ENCODE peak calls at places on chromosome 16, in nine cellular contexts. Q is ovary, S is AG04450, R is coronary artery, V is brain microvascular endothelial cell, J is fibroblast of lung, B is mammary epithelial cell, I is SJSA1, K is BJ. H is an unnamed sample.

GRCh38 chr16:66357523-66357928 is 9.0 kb upstream of the CDH5 start:
- DNase-seq in Q (peak), S (peak), R (no peak), V (peak), J (peak), B (peak), I (peak), K (peak), H (no peak)

GRCh38 chr16:18050234-18050633 is 286.3 kb downstream of the NPIPA8 start:
- DNase-seq in Q (no peak), S (no peak), R (no peak), V (no peak), J (no peak), B (no peak), I (no peak), K (no peak), H (no peak)

GRCh38 chr16:64375386-64375980 is 746.4 kb downstream of the CDH11 start:
- DNase-seq in Q (no peak), S (no peak), R (no peak), V (peak), J (peak), B (no peak), I (no peak), K (no peak), H (no peak)

GRCh38 chr16:17345043-17345442 is 125.7 kb downstream of the XYLT1 start:
- DNase-seq in Q (no peak), S (peak), R (no peak), V (no peak), J (peak), B (no peak), I (no peak), K (no peak), H (peak)

GRCh38 chr16:17272716-17273115 is 198.0 kb downstream of the XYLT1 start:
- DNase-seq in Q (no peak), S (no peak), R (no peak), V (no peak), J (no peak), B (no peak), I (no peak), K (no peak), H (no peak)

GRCh38 chr16:689175-689897 is 862 bp downstream of the WDR24 start:
- DNase-seq in Q (no peak), S (no peak), R (no peak), V (no peak), J (no peak), B (no peak), I (no peak), K (no peak), H (no peak)

GRCh38 chr16:56732832-56733231 is 2.9 kb downstream of the NUP93 start:
- DNase-seq in Q (no peak), S (no peak), R (no peak), V (no peak), J (no peak), B (peak), I (no peak), K (no peak), H (no peak)

GRCh38 chr16:81816351-81816750 is 37.3 kb downstream of the PLCG2 start:
- DNase-seq in Q (no peak), S (no peak), R (no peak), V (no peak), J (no peak), B (no peak), I (no peak), K (no peak), H (no peak)

GRCh38 chr16:53600076-53600475 is 97.1 kb upstream of the AKTIP start:
- DNase-seq in Q (no peak), S (no peak), R (no peak), V (no peak), J (no peak), B (no peak), I (no peak), K (peak), H (no peak)

GRCh38 chr16:18037051-18037450 is 299.5 kb downstream of the NPIPA8 start:
- DNase-seq in Q (no peak), S (no peak), R (no peak), V (no peak), J (no peak), B (no peak), I (no peak), K (no peak), H (no peak)

GRCh38 chr16:1279945-1280589 is 24.2 kb downstream of the TPSD1 start:
- DNase-seq in Q (no peak), S (no peak), R (no peak), V (no peak), J (no peak), B (no peak), I (peak), K (no peak), H (peak)

GRCh38 chr16:74279805-74280204 is 16.8 kb upstream of the PSMD7 start:
- DNase-seq in Q (no peak), S (no peak), R (no peak), V (no peak), J (no peak), B (no peak), I (no peak), K (no peak), H (no peak)

GRCh38 chr16:74279266-74279665 is 17.3 kb upstream of the PSMD7 start:
- DNase-seq in Q (no peak), S (no peak), R (no peak), V (no peak), J (no peak), B (no peak), I (no peak), K (no peak), H (no peak)

GRCh38 chr16:74271879-74272278 is 24.7 kb upstream of the PSMD7 start:
- DNase-seq in Q (no peak), S (no peak), R (no peak), V (peak), J (no peak), B (no peak), I (no peak), K (no peak), H (no peak)

GRCh38 chr16:74280448-74280847 is 16.2 kb upstream of the PSMD7 start:
- DNase-seq in Q (no peak), S (no peak), R (no peak), V (no peak), J (no peak), B (no peak), I (no peak), K (no peak), H (no peak)

GRCh38 chr16:74275031-74275636 is 21.5 kb upstream of the PSMD7 start:
- DNase-seq in Q (no peak), S (no peak), R (no peak), V (no peak), J (peak), B (no peak), I (no peak), K (no peak), H (no peak)
- H3K4me3 ChIP-seq in Q (no peak), S (no peak), R (no peak), V (no peak), J (no peak), B (no peak), I (no peak), K (no peak), H (no peak)

GRCh38 chr16:72999541-73000019 is 48.3 kb downstream of the ZFHX3 start:
- DNase-seq in Q (no peak), S (no peak), R (peak), V (no peak), J (no peak), B (peak), I (no peak), K (no peak), H (no peak)
- H3K4me3 ChIP-seq in Q (no peak), S (no peak), R (peak), V (no peak), J (no peak), B (no peak), I (no peak), K (no peak), H (no peak)

DNA sequence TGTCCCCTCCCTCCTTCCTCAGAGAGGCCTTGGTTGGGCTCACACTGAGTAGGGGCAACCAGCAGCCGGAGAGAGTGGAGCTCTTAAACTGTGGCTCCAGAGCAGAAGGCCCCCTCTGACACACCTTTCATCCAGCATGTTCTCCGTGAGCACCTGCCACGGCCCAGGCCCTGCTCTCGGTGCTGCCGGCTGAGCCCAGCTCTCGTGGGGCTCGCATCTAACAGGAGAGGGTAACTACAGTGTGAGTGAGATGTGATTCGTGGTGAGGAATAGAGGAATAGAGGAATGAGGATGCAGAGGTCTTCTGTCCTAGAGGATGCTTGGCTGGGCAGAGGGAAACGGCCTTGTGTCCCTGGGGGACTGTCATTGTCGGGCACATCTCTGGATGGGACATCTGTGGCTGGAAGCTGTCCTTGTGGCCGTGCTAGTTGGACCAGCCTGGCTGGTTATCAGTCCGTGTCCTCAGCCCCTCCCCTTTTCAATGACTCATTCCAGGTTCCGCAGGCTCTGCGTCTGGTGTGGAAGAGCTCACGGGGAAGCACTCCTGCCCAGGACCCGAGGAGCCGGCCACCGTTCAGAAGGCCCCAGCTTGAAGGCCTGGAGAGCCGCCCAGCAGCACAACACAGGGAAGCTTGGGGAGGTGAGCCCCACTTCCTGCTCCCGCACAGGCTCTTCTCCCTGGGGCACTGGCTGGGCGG is 11.9 kb upstream of the DNASE1 start:
- DNase-seq in Q (no peak), S (no peak), R (no peak), V (peak), J (peak), B (peak), I (peak), K (no peak), H (peak)
- H3K4me3 ChIP-seq in Q (no peak), S (no peak), R (no peak), V (no peak), J (no peak), B (no peak), I (no peak), K (no peak), H (no peak)

GRCh38 chr16:84821179-84821578 is 1.4 kb downstream of the CRISPLD2 start:
- DNase-seq in Q (no peak), S (no peak), R (no peak), V (no peak), J (no peak), B (no peak), I (no peak), K (no peak), H (no peak)

GRCh38 chr16:84820305-84820684 is 510 bp downstream of the CRISPLD2 start:
- DNase-seq in Q (no peak), S (no peak), R (no peak), V (no peak), J (no peak), B (no peak), I (no peak), K (no peak), H (no peak)

GRCh38 chr16:84820771-84821170 is 986 bp downstream of the CRISPLD2 start:
- DNase-seq in Q (no peak), S (no peak), R (no peak), V (no peak), J (no peak), B (no peak), I (no peak), K (no peak), H (no peak)

GRCh38 chr16:84818989-84819643 is 669 bp upstream of the CRISPLD2 start:
- DNase-seq in Q (no peak), S (no peak), R (no peak), V (no peak), J (no peak), B (no peak), I (no peak), K (no peak), H (no peak)

DNA sequence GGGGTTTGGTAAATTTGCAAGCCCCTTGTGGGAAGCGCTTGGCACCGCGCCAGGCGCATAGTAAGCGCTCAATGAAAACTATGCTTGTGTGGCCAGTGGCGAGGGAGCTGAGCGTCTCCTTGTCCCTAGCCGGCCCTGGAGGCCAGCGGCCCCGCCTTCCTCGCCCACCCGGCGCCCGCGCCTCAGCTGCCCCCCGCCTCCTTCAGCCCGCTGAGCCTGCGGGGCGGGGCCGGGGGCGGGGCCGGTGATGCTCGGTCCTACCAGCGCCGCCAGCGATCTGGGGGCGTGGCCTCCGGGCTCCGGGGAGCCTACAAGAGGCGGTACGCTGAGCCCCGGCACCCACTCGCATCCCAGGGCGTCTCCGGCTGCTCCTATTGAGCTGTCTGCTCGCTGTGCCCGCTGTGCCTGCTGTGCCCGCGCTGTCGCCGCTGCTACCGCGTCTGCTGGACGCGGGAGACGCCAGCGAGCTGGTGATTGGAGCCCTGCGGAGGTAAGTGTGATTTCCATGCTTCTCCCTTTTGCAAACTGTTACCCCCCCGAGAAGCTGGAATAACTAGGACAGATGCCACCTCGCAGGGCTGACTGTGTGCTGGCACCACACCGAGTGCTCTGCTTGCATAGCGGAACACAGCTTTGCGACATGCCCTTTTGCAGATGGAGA is at the start of gene CRISPLD2:
- DNase-seq in Q (peak), S (peak), R (peak), V (peak), J (peak), B (peak), I (peak), K (no peak), H (peak)
- H3K4me3 ChIP-seq in Q (peak), S (peak), R (peak), V (peak), J (peak), B (peak), I (peak), K (peak), H (peak)

GRCh38 chr16:30541502-30542329 is 7.1 kb upstream of the ZNF747 start:
- DNase-seq in Q (no peak), S (peak), R (no peak), V (peak), J (peak), B (no peak), I (no peak), K (no peak), H (no peak)
- H3K4me3 ChIP-seq in Q (no peak), S (no peak), R (no peak), V (no peak), J (no peak), B (no peak), I (no peak), K (no peak), H (no peak)

GRCh38 chr16:70430667-70431536 is 8.0 kb downstream of the ST3GAL2 start:
- DNase-seq in Q (no peak), S (no peak), R (no peak), V (no peak), J (no peak), B (no peak), I (no peak), K (no peak), H (no peak)

GRCh38 chr16:70428178-70428998 is 10.5 kb downstream of the ST3GAL2 start:
- DNase-seq in Q (peak), S (peak), R (peak), V (peak), J (peak), B (peak), I (peak), K (peak), H (peak)

GRCh38 chr16:70427786-70428177 is 11.1 kb downstream of the ST3GAL2 start:
- DNase-seq in Q (no peak), S (no peak), R (no peak), V (no peak), J (no peak), B (no peak), I (no peak), K (no peak), H (no peak)

GRCh38 chr16:70432304-70432799 is 6.5 kb downstream of the ST3GAL2 start:
- DNase-seq in Q (no peak), S (no peak), R (no peak), V (no peak), J (no peak), B (no peak), I (no peak), K (no peak), H (no peak)

DNA sequence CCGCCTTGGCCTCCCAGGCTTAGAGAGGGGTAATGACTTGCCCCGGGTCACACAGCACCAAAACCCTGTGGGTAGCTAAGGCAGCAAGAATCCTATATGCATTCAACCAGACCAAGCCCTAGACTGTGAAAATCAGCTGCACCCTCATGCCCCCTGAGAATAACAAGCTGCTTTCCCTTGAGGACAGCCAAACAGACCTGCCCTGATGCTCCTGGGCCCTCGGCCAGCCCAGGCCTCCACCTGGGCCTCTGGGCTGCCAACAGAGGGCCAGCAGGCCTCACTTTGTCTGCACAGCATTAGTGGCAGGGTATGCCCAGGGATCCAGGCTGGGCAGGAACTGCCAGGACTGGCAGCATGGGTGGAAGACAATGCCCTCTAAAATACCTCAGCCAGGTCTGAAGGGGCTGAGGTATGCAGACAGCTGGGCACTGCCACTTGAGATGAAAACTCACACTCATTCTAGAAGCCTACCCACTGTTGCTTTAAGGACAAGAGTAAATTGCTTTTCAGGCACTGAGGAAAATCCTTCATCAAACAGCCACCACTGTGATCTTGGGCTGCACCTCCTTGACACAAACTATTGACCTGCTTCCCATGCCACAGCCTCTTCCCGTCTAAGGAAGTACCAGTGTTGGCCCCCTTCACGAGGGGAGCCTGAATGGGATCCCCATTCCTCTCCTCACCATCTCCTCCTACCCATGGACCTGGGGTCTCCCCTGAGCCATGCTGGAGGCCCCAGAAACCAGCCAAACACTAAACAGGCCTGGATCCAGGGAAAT is 8.8 kb downstream of the ST3GAL2 start:
- DNase-seq in Q (no peak), S (no peak), R (no peak), V (no peak), J (no peak), B (no peak), I (no peak), K (no peak), H (no peak)
- H3K4me3 ChIP-seq in Q (no peak), S (no peak), R (no peak), V (no peak), J (no peak), B (no peak), I (no peak), K (no peak), H (no peak)

DNA sequence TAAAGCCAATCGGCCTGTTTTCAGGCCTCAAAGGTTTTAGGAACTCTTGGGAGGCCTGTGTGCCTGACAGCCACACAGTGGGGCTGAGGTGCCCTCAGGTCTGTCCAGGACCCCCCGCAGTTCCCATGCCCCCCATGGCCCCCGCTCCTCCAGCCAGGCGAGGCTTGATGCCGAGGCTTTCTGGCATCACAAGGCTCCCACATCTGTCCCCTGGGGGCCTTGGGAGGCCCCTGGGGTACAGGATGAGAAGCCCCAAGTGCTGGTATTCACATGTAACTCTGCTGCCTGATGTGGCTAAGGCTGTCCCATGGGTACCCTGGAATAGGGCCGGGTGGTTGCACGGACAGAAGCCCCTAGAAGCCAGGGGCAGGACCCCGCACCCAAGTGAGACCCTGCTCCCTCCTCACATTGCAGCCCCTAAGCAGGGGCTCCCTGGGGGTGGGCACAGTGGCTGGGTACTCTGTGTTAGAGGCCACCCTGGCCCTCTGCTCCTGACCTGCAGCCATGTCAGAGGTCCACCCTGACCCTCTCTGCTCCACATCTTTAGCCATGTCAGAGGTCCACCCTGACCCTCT is 2.3 kb downstream of the CBFA2T3 start:
- DNase-seq in Q (no peak), S (no peak), R (no peak), V (no peak), J (no peak), B (no peak), I (no peak), K (no peak), H (no peak)
- H3K4me3 ChIP-seq in Q (no peak), S (no peak), R (no peak), V (no peak), J (no peak), B (no peak), I (no peak), K (no peak), H (no peak)